ENCODE peak calls at places on chromosome 17, in eight cellular contexts. O is activated T-cell treated with anti-CD3 and anti-CD28 coated beads, Interleukin-2, amount 50 U/mL, for 72 hours; B is GM04504; R is activated CD4-positive, alpha-beta memory T cell treated with anti-CD3 and anti-CD28 coated beads for 36 hours; G is NCI-H526; D is AG04449; U is ovary; A is NCI-H2171 treated with DMSO at 0.1 percent for 48 hours. C is an unnamed sample.

GRCh38 chr17:48814504-48814903 is 2.5 kb downstream of the TTLL6 start:
- DNase-seq in O (peak), B (no peak), R (peak), G (peak), D (no peak), U (peak), A (peak), C (no peak)

GRCh38 chr17:34739386-34739785 is 160.0 kb downstream of the TMEM132E start:
- DNase-seq in O (no peak), B (no peak), R (no peak), G (no peak), D (no peak), U (no peak), A (no peak), C (no peak)

GRCh38 chr17:75110307-75110937 is 653 bp downstream of the ARMC7 start:
- DNase-seq in O (peak), B (no peak), R (peak), G (no peak), D (no peak), U (no peak), A (no peak), C (no peak)

GRCh38 chr17:2050246-2050866 is 4.5 kb upstream of the HIC1 start:
- DNase-seq in O (peak), B (no peak), R (peak), G (no peak), D (no peak), U (peak), A (peak), C (no peak)

GRCh38 chr17:4604111-4604644 is 19.8 kb downstream of the SMTNL2 start:
- DNase-seq in O (no peak), B (no peak), R (no peak), G (no peak), D (no peak), U (peak), A (peak), C (no peak)

GRCh38 chr17:37212184-37212583 is 163.6 kb upstream of the C17orf78 start:
- DNase-seq in O (no peak), B (no peak), R (no peak), G (no peak), D (no peak), U (no peak), A (no peak), C (no peak)

GRCh38 chr17:47225436-47225858 is 16.3 kb downstream of the MYL4 start:
- DNase-seq in O (no peak), B (peak), R (no peak), G (no peak), D (peak), U (peak), A (no peak), C (peak)

GRCh38 chr17:68491381-68491849 is 20.8 kb upstream of the PRKAR1A start:
- DNase-seq in O (no peak), B (no peak), R (no peak), G (no peak), D (no peak), U (no peak), A (no peak), C (no peak)

GRCh38 chr17:66860204-66860603 is 25.3 kb downstream of the CACNG5 start:
- DNase-seq in O (no peak), B (no peak), R (no peak), G (no peak), D (no peak), U (no peak), A (no peak), C (no peak)

GRCh38 chr17:29622337-29623282 is at the start of gene CORO6:
- DNase-seq in O (peak), B (no peak), R (peak), G (peak), D (no peak), U (peak), A (peak), C (no peak)

GRCh38 chr17:35152741-35153140 is 5.1 kb downstream of the UNC45B start:
- DNase-seq in O (no peak), B (no peak), R (no peak), G (no peak), D (no peak), U (no peak), A (no peak), C (no peak)

GRCh38 chr17:77444653-77445029 is 303.9 kb downstream of the SEC14L1 start:
- DNase-seq in O (no peak), B (no peak), R (no peak), G (no peak), D (no peak), U (peak), A (no peak), C (no peak)

GRCh38 chr17:34499576-34499975 is 79.8 kb upstream of the TMEM132E start:
- DNase-seq in O (peak), B (no peak), R (no peak), G (no peak), D (no peak), U (no peak), A (no peak), C (no peak)

GRCh38 chr17:28807925-28808641 is 34.5 kb downstream of the FAM222B start:
- DNase-seq in O (no peak), B (peak), R (no peak), G (peak), D (peak), U (peak), A (no peak), C (peak)

GRCh38 chr17:76659928-76660614 is 16.5 kb upstream of the ST6GALNAC1 start:
- DNase-seq in O (no peak), B (no peak), R (peak), G (no peak), D (no peak), U (no peak), A (peak), C (no peak)

GRCh38 chr17:79009397-79010303 is at the start of gene CANT1:
- DNase-seq in O (peak), B (peak), R (peak), G (peak), D (peak), U (peak), A (peak), C (no peak)

GRCh38 chr17:79435962-79436361 is 174.9 kb downstream of the RBFOX3 start:
- DNase-seq in O (no peak), B (no peak), R (no peak), G (no peak), D (no peak), U (no peak), A (no peak), C (no peak)

GRCh38 chr17:29866746-29867404 is 63.2 kb downstream of the SSH2 start:
- DNase-seq in O (no peak), B (no peak), R (no peak), G (no peak), D (no peak), U (no peak), A (no peak), C (no peak)

GRCh38 chr17:45951941-45952340 is 47.1 kb upstream of the STH start:
- DNase-seq in O (no peak), B (no peak), R (no peak), G (no peak), D (no peak), U (no peak), A (no peak), C (no peak)

GRCh38 chr17:44959821-44960523 is 8.1 kb downstream of the C1QL1 start:
- DNase-seq in O (peak), B (no peak), R (peak), G (no peak), D (no peak), U (no peak), A (no peak), C (no peak)

GRCh38 chr17:74842146-74842598 is 17.5 kb downstream of the GRIN2C start:
- DNase-seq in O (no peak), B (no peak), R (no peak), G (no peak), D (no peak), U (no peak), A (peak), C (no peak)

GRCh38 chr17:43908111-43908721 is 880 bp upstream of the MPP2 start:
- DNase-seq in O (peak), B (no peak), R (peak), G (peak), D (no peak), U (peak), A (peak), C (peak)

GRCh38 chr17:67689534-67690177 is 28.1 kb upstream of the NOL11 start:
- DNase-seq in O (peak), B (peak), R (peak), G (peak), D (peak), U (peak), A (peak), C (peak)

GRCh38 chr17:57370051-57370581 is 113.8 kb downstream of the MSI2 start:
- DNase-seq in O (no peak), B (no peak), R (no peak), G (peak), D (peak), U (no peak), A (peak), C (peak)

GRCh38 chr17:65254166-65254565 is 117.0 kb downstream of the RGS9 start:
- DNase-seq in O (no peak), B (no peak), R (no peak), G (no peak), D (no peak), U (no peak), A (no peak), C (no peak)

C was measured in AG09309.